ENCODE peak calls at places on chromosomes 6 and 20, in four cellular contexts. One of them, this sample, is unnamed.

GRCh38 chr6:154302111-154302752 is 54.4 kb downstream of the IPCEF1 start:
- DNase-seq in heart left ventricle: no peak
- DNase-seq in cardiac muscle cell: no peak
- DNase-seq in suprapubic skin: no peak
- DNase-seq in this sample: no peak

GRCh38 chr6:144715344-144715743 is 430.2 kb downstream of the UTRN start:
- DNase-seq in cardiac muscle cell: no peak
- DNase-seq in heart left ventricle: no peak
- DNase-seq in suprapubic skin: no peak
- DNase-seq in this sample: no peak

GRCh38 chr6:106069478-106069877 is 16.7 kb upstream of the PRDM1 start:
- DNase-seq in suprapubic skin: no peak
- DNase-seq in cardiac muscle cell: peak
- DNase-seq in heart left ventricle: no peak
- DNase-seq in this sample: no peak

GRCh38 chr20:12737900-12738299 is 270.9 kb upstream of the SPTLC3 start:
- DNase-seq in suprapubic skin: no peak
- DNase-seq in heart left ventricle: no peak
- DNase-seq in cardiac muscle cell: no peak
- DNase-seq in this sample: no peak

GRCh38 chr6:134744301-134744700 is 205.6 kb downstream of the ALDH8A1 start:
- DNase-seq in cardiac muscle cell: peak
- DNase-seq in heart left ventricle: no peak
- DNase-seq in suprapubic skin: no peak
- DNase-seq in this sample: no peak

GRCh38 chr6:169839029-169839481 is 87.6 kb downstream of the ERMARD start:
- DNase-seq in cardiac muscle cell: no peak
- DNase-seq in heart left ventricle: no peak
- DNase-seq in suprapubic skin: no peak
- DNase-seq in this sample: peak

GRCh38 chr20:48459729-48460395 is 367.9 kb downstream of the PREX1 start:
- DNase-seq in cardiac muscle cell: no peak
- DNase-seq in suprapubic skin: no peak
- DNase-seq in heart left ventricle: no peak
- DNase-seq in this sample: no peak

GRCh38 chr6:1024587-1024986 is 287.3 kb upstream of the FOXQ1 start:
- DNase-seq in suprapubic skin: no peak
- DNase-seq in heart left ventricle: no peak
- DNase-seq in cardiac muscle cell: no peak
- DNase-seq in this sample: no peak

GRCh38 chr20:62741191-62741676 is 32.6 kb downstream of the NTSR1 start:
- DNase-seq in heart left ventricle: peak
- DNase-seq in cardiac muscle cell: peak
- DNase-seq in suprapubic skin: no peak
- DNase-seq in this sample: no peak

GRCh38 chr6:78598966-78599365 is 268.4 kb upstream of the IRAK1BP1 start:
- DNase-seq in heart left ventricle: no peak
- DNase-seq in suprapubic skin: no peak
- DNase-seq in cardiac muscle cell: no peak
- DNase-seq in this sample: no peak

GRCh38 chr6:4844108-4844507 is 67.9 kb downstream of the CDYL start:
- DNase-seq in suprapubic skin: no peak
- DNase-seq in cardiac muscle cell: no peak
- DNase-seq in heart left ventricle: no peak
- DNase-seq in this sample: no peak

GRCh38 chr20:14245368-14245970 is 91.9 kb downstream of the FLRT3 start:
- DNase-seq in cardiac muscle cell: peak
- DNase-seq in suprapubic skin: no peak
- DNase-seq in heart left ventricle: no peak
- DNase-seq in this sample: no peak

GRCh38 chr20:51481311-51481997 is 61.1 kb downstream of the NFATC2 start:
- DNase-seq in suprapubic skin: no peak
- DNase-seq in cardiac muscle cell: no peak
- DNase-seq in heart left ventricle: no peak
- DNase-seq in this sample: no peak

GRCh38 chr6:154239392-154239791 is 117.2 kb downstream of the IPCEF1 start:
- DNase-seq in cardiac muscle cell: no peak
- DNase-seq in heart left ventricle: no peak
- DNase-seq in suprapubic skin: no peak
- DNase-seq in this sample: no peak

GRCh38 chr6:169542491-169542890 is 159.3 kb downstream of the WDR27 start:
- DNase-seq in heart left ventricle: no peak
- DNase-seq in cardiac muscle cell: no peak
- DNase-seq in suprapubic skin: no peak
- DNase-seq in this sample: no peak

GRCh38 chr6:152094992-152095592 is 287.6 kb downstream of the ESR1 start:
- DNase-seq in cardiac muscle cell: no peak
- DNase-seq in suprapubic skin: peak
- DNase-seq in heart left ventricle: peak
- DNase-seq in this sample: peak

GRCh38 chr6:136921521-136921935 is 573 bp upstream of the SLC35D3 start:
- DNase-seq in cardiac muscle cell: peak
- DNase-seq in suprapubic skin: no peak
- DNase-seq in heart left ventricle: no peak
- DNase-seq in this sample: no peak

GRCh38 chr6:147205690-147206600 is 1.7 kb downstream of the STXBP5 start:
- DNase-seq in cardiac muscle cell: no peak
- DNase-seq in suprapubic skin: no peak
- DNase-seq in heart left ventricle: no peak
- DNase-seq in this sample: no peak

GRCh38 chr6:41021832-41022231 is 17.2 kb downstream of the UNC5CL start:
- DNase-seq in suprapubic skin: no peak
- DNase-seq in heart left ventricle: peak
- DNase-seq in cardiac muscle cell: peak
- DNase-seq in this sample: no peak

GRCh38 chr6:20837189-20837588 is 302.9 kb downstream of the CDKAL1 start:
- DNase-seq in heart left ventricle: no peak
- DNase-seq in cardiac muscle cell: no peak
- DNase-seq in suprapubic skin: no peak
- DNase-seq in this sample: no peak

GRCh38 chr6:84415517-84415916 is 188.1 kb upstream of the CEP162 start:
- DNase-seq in cardiac muscle cell: no peak
- DNase-seq in suprapubic skin: no peak
- DNase-seq in heart left ventricle: no peak
- DNase-seq in this sample: no peak

GRCh38 chr20:50337521-50338466 is 147.2 kb downstream of the CEBPB start:
- DNase-seq in heart left ventricle: no peak
- DNase-seq in cardiac muscle cell: no peak
- DNase-seq in suprapubic skin: no peak
- DNase-seq in this sample: no peak

GRCh38 chr6:136137008-136137689 is 113.0 kb downstream of the MTFR2 start:
- DNase-seq in suprapubic skin: no peak
- DNase-seq in cardiac muscle cell: no peak
- DNase-seq in heart left ventricle: no peak
- DNase-seq in this sample: no peak

GRCh38 chr6:91879346-91879995 is 1292.6 kb upstream of the MAP3K7 start:
- DNase-seq in suprapubic skin: no peak
- DNase-seq in cardiac muscle cell: no peak
- DNase-seq in heart left ventricle: no peak
- DNase-seq in this sample: no peak

GRCh38 chr20:41232971-41233926 is 84.3 kb downstream of the ZHX3 start:
- DNase-seq in cardiac muscle cell: no peak
- DNase-seq in suprapubic skin: no peak
- DNase-seq in heart left ventricle: no peak
- DNase-seq in this sample: no peak

GRCh38 chr20:41231136-41231535 is 86.4 kb downstream of the ZHX3 start:
- DNase-seq in cardiac muscle cell: no peak
- DNase-seq in heart left ventricle: no peak
- DNase-seq in suprapubic skin: no peak
- DNase-seq in this sample: no peak

GRCh38 chr20:41230136-41230535 is 87.4 kb downstream of the ZHX3 start:
- DNase-seq in suprapubic skin: no peak
- DNase-seq in heart left ventricle: no peak
- DNase-seq in cardiac muscle cell: no peak
- DNase-seq in this sample: no peak

GRCh38 chr20:41233976-41234514 is 83.5 kb downstream of the ZHX3 start:
- DNase-seq in suprapubic skin: no peak
- DNase-seq in cardiac muscle cell: no peak
- DNase-seq in heart left ventricle: no peak
- DNase-seq in this sample: no peak

DNA sequence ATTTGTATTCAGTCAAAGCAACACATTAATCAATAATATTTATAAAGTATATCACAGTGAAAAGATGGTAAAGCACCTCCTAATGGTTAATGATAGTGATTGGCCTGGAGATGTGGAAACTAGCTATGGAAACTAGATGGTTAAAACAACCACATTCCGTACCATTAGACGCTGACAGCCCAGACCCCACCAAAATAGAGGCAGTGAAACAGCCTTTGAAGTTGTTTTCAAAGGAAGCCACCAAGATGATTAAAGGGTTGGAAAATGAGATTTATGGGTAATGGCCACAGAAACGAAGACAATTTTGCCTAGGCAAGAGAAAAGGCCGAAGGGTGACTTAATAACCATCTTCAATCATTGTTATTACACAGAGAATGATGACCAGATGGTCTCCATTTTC is 85.7 kb downstream of the ZHX3 start:
- DNase-seq in suprapubic skin: no peak
- DNase-seq in heart left ventricle: no peak
- DNase-seq in cardiac muscle cell: no peak
- DNase-seq in this sample: no peak
- H3K27ac ChIP-seq in suprapubic skin: peak
- H3K27ac ChIP-seq in heart left ventricle: peak
- H3K27ac ChIP-seq in cardiac muscle cell: no peak
- H3K27ac ChIP-seq in this sample: peak

GRCh38 chr20:44811150-44811685 is 872 bp upstream of the RIMS4 start:
- DNase-seq in suprapubic skin: no peak
- DNase-seq in cardiac muscle cell: no peak
- DNase-seq in heart left ventricle: no peak
- DNase-seq in this sample: no peak

GRCh38 chr20:44809380-44810060 is 826 bp downstream of the RIMS4 start:
- DNase-seq in heart left ventricle: no peak
- DNase-seq in cardiac muscle cell: no peak
- DNase-seq in suprapubic skin: no peak
- DNase-seq in this sample: no peak

GRCh38 chr20:44810061-44810390 is 320 bp downstream of the RIMS4 start:
- DNase-seq in suprapubic skin: no peak
- DNase-seq in heart left ventricle: no peak
- DNase-seq in cardiac muscle cell: no peak
- DNase-seq in this sample: peak

GRCh38 chr20:44807684-44808056 is 2.7 kb downstream of the RIMS4 start:
- DNase-seq in cardiac muscle cell: no peak
- DNase-seq in heart left ventricle: no peak
- DNase-seq in suprapubic skin: no peak
- DNase-seq in this sample: no peak

DNA sequence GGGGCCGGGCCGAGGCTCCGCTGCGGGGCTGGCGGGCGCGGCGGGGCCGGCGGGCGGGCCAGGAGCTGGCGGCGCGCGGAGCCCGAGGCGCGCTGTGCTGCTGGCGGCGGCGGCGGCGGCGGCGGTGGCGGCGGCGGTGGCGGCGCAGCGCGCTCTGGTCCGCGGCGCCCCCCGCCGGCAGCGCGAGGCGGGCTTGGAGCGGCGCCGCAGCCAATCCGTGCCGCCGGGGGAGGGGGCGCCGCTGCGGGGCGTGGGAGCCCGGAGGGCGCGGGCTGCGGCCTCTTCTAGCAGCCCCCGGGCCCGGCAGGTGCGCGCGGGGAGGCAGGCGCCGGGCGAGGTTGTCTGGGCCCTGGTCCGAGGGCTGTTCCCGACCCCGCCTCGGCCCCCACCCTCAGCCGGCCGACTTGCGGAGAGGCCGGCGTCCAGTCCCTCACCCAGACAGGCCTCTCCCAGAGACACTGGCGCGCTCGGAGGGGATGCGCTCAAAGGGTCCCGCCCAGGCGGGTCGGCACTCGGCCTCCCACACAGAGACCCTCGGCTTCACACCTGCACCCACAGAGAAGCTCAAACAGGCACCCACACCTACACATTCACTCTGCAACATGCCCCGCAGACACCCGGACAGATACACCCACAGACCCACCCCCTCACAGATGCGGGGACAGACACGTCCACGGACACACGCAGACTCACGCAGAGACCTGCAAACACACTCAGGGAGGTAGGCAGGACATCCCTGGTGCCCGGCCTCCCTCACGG is at the start of gene RIMS4:
- DNase-seq in suprapubic skin: no peak
- DNase-seq in cardiac muscle cell: peak
- DNase-seq in heart left ventricle: no peak
- DNase-seq in this sample: peak
- H3K4me3 ChIP-seq in suprapubic skin: peak
- H3K4me3 ChIP-seq in cardiac muscle cell: peak
- H3K4me3 ChIP-seq in heart left ventricle: peak
- H3K4me3 ChIP-seq in this sample: peak

DNA sequence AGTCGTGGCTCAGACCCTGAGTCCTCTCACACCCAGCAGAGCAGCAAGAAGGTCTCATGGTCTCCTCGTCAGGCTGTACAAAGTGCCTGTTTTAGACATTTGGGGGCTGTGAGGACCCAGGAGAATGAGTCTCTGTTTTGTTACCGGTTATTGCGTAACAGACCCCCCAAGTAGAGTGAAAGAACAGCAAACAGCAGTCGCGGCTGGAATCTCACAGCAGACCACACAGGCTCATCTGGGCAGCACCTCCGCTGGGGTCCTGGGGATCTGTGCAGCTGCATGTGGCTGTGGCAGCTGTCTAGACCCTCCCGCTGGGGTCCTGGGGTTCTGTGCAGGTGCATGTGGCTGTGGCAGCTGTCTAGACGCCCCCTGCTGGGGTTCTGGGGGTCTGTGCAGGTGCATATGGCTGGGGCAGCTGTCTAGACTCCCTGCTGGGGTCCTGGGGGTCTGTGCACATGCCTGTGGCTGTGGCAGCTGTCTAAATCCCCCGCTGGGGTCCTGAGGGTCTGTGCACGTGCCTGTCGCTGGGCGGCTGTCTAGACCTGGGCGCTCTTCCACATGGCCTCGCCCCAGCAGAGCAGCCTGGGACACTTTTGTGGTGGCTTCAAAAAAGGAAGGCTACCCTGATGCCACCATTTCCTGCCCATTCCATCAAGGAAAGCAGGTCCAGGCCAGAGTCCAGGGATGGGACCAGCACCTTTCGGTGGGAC is 24.7 kb downstream of the ENTPD6 start:
- DNase-seq in cardiac muscle cell: peak
- DNase-seq in heart left ventricle: no peak
- DNase-seq in suprapubic skin: no peak
- DNase-seq in this sample: no peak
- TF ChIP-seq CTCF in cardiac muscle cell: peak
- TF ChIP-seq CTCF in heart left ventricle: peak
- TF ChIP-seq CTCF in suprapubic skin: no peak
- TF ChIP-seq CTCF in this sample: no peak

GRCh38 chr6:51569594-51569993 is 517.8 kb downstream of the PKHD1 start:
- DNase-seq in cardiac muscle cell: no peak
- DNase-seq in suprapubic skin: no peak
- DNase-seq in heart left ventricle: no peak
- DNase-seq in this sample: no peak
- H3K27ac ChIP-seq in cardiac muscle cell: no peak
- H3K27ac ChIP-seq in suprapubic skin: no peak
- H3K27ac ChIP-seq in heart left ventricle: no peak
- H3K27ac ChIP-seq in this sample: no peak

GRCh38 chr20:41047975-41048305 is 19.3 kb downstream of the TOP1 start:
- DNase-seq in heart left ventricle: no peak
- DNase-seq in cardiac muscle cell: no peak
- DNase-seq in suprapubic skin: no peak
- DNase-seq in this sample: no peak
- H3K4me3 ChIP-seq in heart left ventricle: peak
- H3K4me3 ChIP-seq in cardiac muscle cell: no peak
- H3K4me3 ChIP-seq in suprapubic skin: peak
- H3K4me3 ChIP-seq in this sample: peak